ENCODE peak calls at places on chromosomes 7 and 10, in five cellular contexts. B is skeletal muscle cell, V is NCI-H1694 treated with DMSO at 0.1 percent for 48 hours, X is posterior cingulate gyrus, R is GM23248. O is an unnamed sample.

GRCh38 chr7:118104812-118105441 is 79.0 kb upstream of the LSM8 start:
- DNase-seq in X (no peak), B (no peak), V (peak; percentile 71), R (peak; percentile 33), O (no peak)

GRCh38 chr10:74439213-74439612 is 288.2 kb downstream of the ADK start:
- DNase-seq in X (no peak), V (no peak), R (no peak), B (no peak), O (no peak)

GRCh38 chr10:131312261-131312801 is 810 bp upstream of the TCERG1L start:
- DNase-seq in R (no peak), X (peak; percentile 85), B (no peak), V (no peak), O (no peak)

GRCh38 chr7:31782411-31782991 is 95.5 kb downstream of the PPP1R17 start:
- DNase-seq in B (peak; percentile 50), R (peak; percentile 88), X (no peak), V (peak; percentile 83), O (peak; percentile 38)

GRCh38 chr7:42763137-42763551 is 148.7 kb downstream of the C7orf25 start:
- DNase-seq in V (no peak), R (no peak), X (no peak), B (no peak), O (no peak)

GRCh38 chr7:85630904-85631582 is 444.2 kb upstream of the SEMA3D start:
- DNase-seq in X (no peak), R (peak; percentile 28), V (no peak), B (no peak), O (no peak)

GRCh38 chr10:112958275-112958995 is 8.4 kb downstream of the TCF7L2 start:
- DNase-seq in R (peak; percentile 94), B (peak; percentile 85), V (no peak), X (no peak), O (no peak)

GRCh38 chr10:2897619-2898508 is 169.5 kb upstream of the PFKP start:
- DNase-seq in B (no peak), R (peak; percentile 5), V (no peak), X (no peak), O (no peak)

GRCh38 chr10:130901311-130902165 is 410.0 kb downstream of the TCERG1L start:
- DNase-seq in X (no peak), V (no peak), B (no peak), R (no peak), O (no peak)

GRCh38 chr7:127912901-127913300 is 118.3 kb downstream of the LRRC4 start:
- DNase-seq in V (no peak), X (no peak), R (no peak), B (no peak), O (no peak)

GRCh38 chr10:97549587-97550322 is 22.8 kb upstream of the ANKRD2 start:
- DNase-seq in V (no peak), R (peak; percentile 34), X (peak; percentile 82), B (no peak), O (no peak)

GRCh38 chr10:62498271-62498670 is 124.1 kb downstream of the ZNF365 start:
- DNase-seq in B (no peak), R (no peak), V (no peak), X (no peak), O (no peak)

GRCh38 chr7:95811846-95812445 is 39.6 kb downstream of the DYNC1I1 start:
- DNase-seq in X (no peak), B (no peak), R (peak; percentile 37), V (peak; percentile 84), O (peak; percentile 31)

GRCh38 chr7:154767821-154768415 is 235.0 kb downstream of the PAXIP1 start:
- DNase-seq in X (no peak), V (no peak), B (no peak), R (no peak), O (no peak)

GRCh38 chr7:94298943-94299342 is 95.8 kb upstream of the COL1A2 start:
- DNase-seq in X (no peak), V (no peak), R (peak; percentile 88), B (peak; percentile 59), O (no peak)

GRCh38 chr10:52883996-52884871 is 111.7 kb upstream of the MBL2 start:
- DNase-seq in V (peak; percentile 22), B (peak; percentile 14), X (peak; percentile 72), R (peak; percentile 63), O (no peak)

GRCh38 chr7:44348300-44348699 is 22.9 kb upstream of the CAMK2B start:
- DNase-seq in B (no peak), X (peak; percentile 62), R (peak; percentile 67), V (no peak), O (no peak)

GRCh38 chr7:2405601-2406345 is 2.4 kb downstream of the CHST12 start:
- DNase-seq in R (no peak), B (no peak), V (no peak), X (no peak), O (no peak)

GRCh38 chr10:34236927-34237326 is 578.2 kb downstream of the PARD3 start:
- DNase-seq in B (no peak), V (peak; percentile 12), X (no peak), R (no peak), O (no peak)

GRCh38 chr7:2007526-2007925 is 225.2 kb downstream of the MAD1L1 start:
- DNase-seq in V (no peak), B (no peak), X (peak; percentile 27), R (no peak), O (no peak)

GRCh38 chr10:46273506-46274477 is 13.0 kb upstream of the ANTXRL start:
- DNase-seq in B (no peak), X (no peak), R (no peak), V (no peak), O (no peak)

GRCh38 chr10:78974409-78975317 is 94.1 kb upstream of the ZMIZ1 start:
- DNase-seq in V (peak; percentile 74), X (peak; percentile 87), R (peak; percentile 97), B (peak; percentile 73), O (peak; percentile 77)

GRCh38 chr7:2621061-2621828 is 10.5 kb upstream of the TTYH3 start:
- DNase-seq in R (peak; percentile 71), V (no peak), X (no peak), B (no peak), O (no peak)

GRCh38 chr7:1966631-1967200 is 266.0 kb downstream of the MAD1L1 start:
- DNase-seq in B (no peak), V (no peak), X (peak; percentile 33), R (no peak), O (no peak)

GRCh38 chr7:28754027-28754426 is 204.1 kb downstream of the TRIL start:
- DNase-seq in R (peak; percentile 82), V (no peak), X (peak; percentile 88), B (no peak), O (peak; percentile 56)

GRCh38 chr7:108109216-108109908 is 20.8 kb downstream of the LAMB4 start:
- DNase-seq in V (peak; percentile 27), X (no peak), R (peak; percentile 13), B (no peak), O (no peak)

GRCh38 chr10:17923728-17924127 is 28.0 kb upstream of the SLC39A12 start:
- DNase-seq in V (no peak), R (peak; percentile 94), B (peak; percentile 71), X (peak; percentile 78), O (peak; percentile 82)

GRCh38 chr7:29812185-29812876 is 6.0 kb downstream of the WIPF3 start:
- DNase-seq in V (no peak), X (no peak), B (no peak), R (no peak), O (peak; percentile 9)

GRCh38 chr7:85234746-85235145 is 47.9 kb upstream of the SEMA3D start:
- DNase-seq in X (no peak), V (no peak), R (no peak), B (no peak), O (no peak)

GRCh38 chr7:98483276-98483963 is 82.5 kb upstream of the BAIAP2L1 start:
- DNase-seq in B (no peak), V (no peak), X (no peak), R (no peak), O (no peak)

GRCh38 chr7:38311329-38311937 is 38.0 kb upstream of the TARP start:
- DNase-seq in X (peak; percentile 78), B (no peak), R (peak; percentile 40), V (no peak), O (peak; percentile 55)

GRCh38 chr10:26486985-26487850 is 49.1 kb downstream of the APBB1IP start:
- DNase-seq in X (no peak), R (peak; percentile 99), V (no peak), B (peak; percentile 75), O (peak; percentile 60)

GRCh38 chr7:76020031-76020714 is 25.8 kb upstream of the TMEM120A start:
- DNase-seq in B (no peak), R (peak; percentile 63), V (peak; percentile 37), X (peak; percentile 89), O (no peak)

O was measured in MG63.